ENCODE peak calls at places on chromosome 20, in seven cellular contexts. One of them, this sample, is unnamed.

GRCh38 chr20:52975024-52975732 is 3.0 kb downstream of the TSHZ2 start:
- DNase-seq in SK-N-SH: peak; percentile 37
- DNase-seq in HCT116: no peak
- DNase-seq in K562: no peak
- DNase-seq in GM12878: peak; percentile 15
- DNase-seq in HepG2: no peak
- DNase-seq in H1: no peak
- DNase-seq in this sample: no peak

GRCh38 chr20:51385941-51386530 is 156.5 kb downstream of the NFATC2 start:
- DNase-seq in SK-N-SH: peak; percentile 56
- DNase-seq in HepG2: peak; percentile 53
- DNase-seq in HCT116: peak; percentile 24
- DNase-seq in H1: no peak
- DNase-seq in K562: no peak
- DNase-seq in GM12878: no peak
- DNase-seq in this sample: peak; percentile 62

GRCh38 chr20:51899674-51900073 is 97.4 kb upstream of the SALL4 start:
- DNase-seq in K562: no peak
- DNase-seq in GM12878: no peak
- DNase-seq in HCT116: peak; percentile 16
- DNase-seq in HepG2: peak; percentile 21
- DNase-seq in SK-N-SH: no peak
- DNase-seq in H1: no peak
- DNase-seq in this sample: no peak

GRCh38 chr20:401682-402495 is 6.2 kb upstream of the RBCK1 start:
- DNase-seq in GM12878: no peak
- DNase-seq in HCT116: peak; percentile 94
- DNase-seq in K562: no peak
- DNase-seq in H1: no peak
- DNase-seq in HepG2: peak; percentile 100
- DNase-seq in SK-N-SH: no peak
- DNase-seq in this sample: no peak

GRCh38 chr20:43513298-43514061 is 6.0 kb downstream of the L3MBTL1 start:
- DNase-seq in K562: no peak
- DNase-seq in GM12878: no peak
- DNase-seq in HepG2: no peak
- DNase-seq in SK-N-SH: no peak
- DNase-seq in H1: no peak
- DNase-seq in HCT116: no peak
- DNase-seq in this sample: no peak

GRCh38 chr20:8854566-8854965 is 214.3 kb upstream of the PLCB4 start:
- DNase-seq in H1: no peak
- DNase-seq in SK-N-SH: no peak
- DNase-seq in HCT116: no peak
- DNase-seq in K562: no peak
- DNase-seq in HepG2: no peak
- DNase-seq in GM12878: no peak
- DNase-seq in this sample: no peak

GRCh38 chr20:21522479-21523397 is 8.9 kb upstream of the NKX2-2 start:
- DNase-seq in H1: peak; percentile 71
- DNase-seq in GM12878: no peak
- DNase-seq in K562: no peak
- DNase-seq in HCT116: no peak
- DNase-seq in HepG2: no peak
- DNase-seq in SK-N-SH: peak; percentile 27
- DNase-seq in this sample: no peak

GRCh38 chr20:37383229-37383989 is 37.5 kb downstream of the SRC start:
- DNase-seq in GM12878: no peak
- DNase-seq in HCT116: peak; percentile 81
- DNase-seq in SK-N-SH: peak; percentile 20
- DNase-seq in HepG2: no peak
- DNase-seq in K562: no peak
- DNase-seq in H1: no peak
- DNase-seq in this sample: no peak

GRCh38 chr20:63953764-63954429 is 2.3 kb downstream of the UCKL1 start:
- DNase-seq in H1: no peak
- DNase-seq in HCT116: no peak
- DNase-seq in GM12878: no peak
- DNase-seq in K562: no peak
- DNase-seq in HepG2: no peak
- DNase-seq in SK-N-SH: no peak
- DNase-seq in this sample: no peak

GRCh38 chr20:63957004-63957689 is 931 bp upstream of the UCKL1 start:
- DNase-seq in H1: peak; percentile 90
- DNase-seq in GM12878: no peak
- DNase-seq in K562: peak; percentile 79
- DNase-seq in SK-N-SH: peak; percentile 94
- DNase-seq in HepG2: peak; percentile 85
- DNase-seq in HCT116: peak; percentile 73
- DNase-seq in this sample: peak; percentile 65

GRCh38 chr20:63955846-63956663 is at the start of gene UCKL1:
- DNase-seq in HepG2: peak; percentile 91
- DNase-seq in GM12878: no peak
- DNase-seq in K562: peak; percentile 83
- DNase-seq in HCT116: peak; percentile 79
- DNase-seq in H1: peak; percentile 91
- DNase-seq in SK-N-SH: peak; percentile 95
- DNase-seq in this sample: peak; percentile 86

GRCh38 chr20:63956664-63957003 is 418 bp upstream of the UCKL1 start:
- DNase-seq in K562: no peak
- DNase-seq in H1: no peak
- DNase-seq in GM12878: no peak
- DNase-seq in SK-N-SH: no peak
- DNase-seq in HepG2: no peak
- DNase-seq in HCT116: no peak
- DNase-seq in this sample: no peak

GRCh38 chr20:63955281-63955845 is 853 bp downstream of the UCKL1 start:
- DNase-seq in HepG2: peak; percentile 33
- DNase-seq in SK-N-SH: peak; percentile 75
- DNase-seq in H1: peak; percentile 68
- DNase-seq in K562: peak; percentile 71
- DNase-seq in HCT116: no peak
- DNase-seq in GM12878: no peak
- DNase-seq in this sample: no peak
- TF ChIP-seq YY1 in HepG2: no peak
- TF ChIP-seq YY1 in SK-N-SH: no peak
- TF ChIP-seq YY1 in H1: no peak
- TF ChIP-seq YY1 in K562: no peak
- TF ChIP-seq YY1 in HCT116: no peak
- TF ChIP-seq YY1 in GM12878: no peak
- TF ChIP-seq YY1 in this sample: no peak

DNA sequence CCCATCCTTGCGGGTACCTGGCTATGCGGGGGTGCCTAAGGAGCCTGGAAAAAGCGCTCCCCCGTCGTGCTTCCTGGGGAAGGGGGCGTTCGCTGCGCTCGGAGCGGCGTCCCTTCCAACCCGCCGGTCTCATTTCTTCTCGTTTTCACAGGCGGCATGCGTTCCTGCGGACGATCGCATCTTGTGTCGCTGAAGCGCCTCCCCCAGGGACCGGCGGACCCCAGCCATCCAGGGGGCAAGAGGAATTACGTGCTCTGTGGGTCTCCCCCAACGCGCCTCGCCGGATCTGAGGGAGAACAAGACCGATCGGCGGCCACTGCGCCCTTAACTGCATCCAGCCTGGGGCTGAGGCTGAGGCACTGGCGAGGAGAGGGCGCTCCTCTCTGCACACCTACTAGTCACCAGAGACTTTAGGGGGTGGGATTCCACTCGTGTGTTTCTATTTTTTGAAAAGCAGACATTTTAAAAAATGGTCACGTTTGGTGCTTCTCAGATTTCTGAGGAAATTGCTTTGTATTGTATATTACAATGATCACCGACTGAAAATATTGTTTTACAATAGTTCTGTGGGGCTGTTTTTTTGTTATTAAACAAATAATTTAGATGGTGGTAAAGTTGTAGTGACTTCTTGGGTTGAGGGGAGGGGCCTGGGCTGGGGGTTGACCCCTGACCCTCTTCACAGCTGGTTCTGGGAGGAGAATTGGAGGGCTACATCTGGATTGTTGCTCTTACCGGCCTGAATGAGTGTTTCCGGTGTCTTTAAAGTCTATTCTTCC is 1.0 kb downstream of the ID1 start:
- DNase-seq in K562: peak; percentile 48
- DNase-seq in HepG2: peak; percentile 47
- DNase-seq in SK-N-SH: peak; percentile 52
- DNase-seq in GM12878: no peak
- DNase-seq in H1: no peak
- DNase-seq in HCT116: no peak
- DNase-seq in this sample: no peak
- TF ChIP-seq YY1 in K562: no peak
- TF ChIP-seq YY1 in HepG2: peak; percentile 41
- TF ChIP-seq YY1 in SK-N-SH: no peak
- TF ChIP-seq YY1 in GM12878: no peak
- TF ChIP-seq YY1 in H1: no peak
- TF ChIP-seq YY1 in HCT116: no peak
- TF ChIP-seq YY1 in this sample: no peak

GRCh38 chr20:41124451-41125094 is 12.8 kb upstream of the PLCG1 start:
- DNase-seq in HCT116: no peak
- DNase-seq in GM12878: no peak
- DNase-seq in SK-N-SH: no peak
- DNase-seq in K562: no peak
- DNase-seq in H1: no peak
- DNase-seq in HepG2: no peak
- DNase-seq in this sample: no peak

GRCh38 chr20:41123636-41124035 is 13.7 kb upstream of the PLCG1 start:
- DNase-seq in HCT116: no peak
- DNase-seq in HepG2: no peak
- DNase-seq in SK-N-SH: no peak
- DNase-seq in H1: no peak
- DNase-seq in K562: no peak
- DNase-seq in GM12878: no peak
- DNase-seq in this sample: no peak

GRCh38 chr20:41131594-41132387 is 5.6 kb upstream of the PLCG1 start:
- DNase-seq in GM12878: peak; percentile 51
- DNase-seq in HepG2: no peak
- DNase-seq in K562: no peak
- DNase-seq in HCT116: no peak
- DNase-seq in H1: peak; percentile 17
- DNase-seq in SK-N-SH: no peak
- DNase-seq in this sample: no peak

GRCh38 chr20:41125530-41126457 is 11.5 kb upstream of the PLCG1 start:
- DNase-seq in HCT116: no peak
- DNase-seq in K562: no peak
- DNase-seq in SK-N-SH: no peak
- DNase-seq in H1: no peak
- DNase-seq in GM12878: no peak
- DNase-seq in HepG2: no peak
- DNase-seq in this sample: no peak

DNA sequence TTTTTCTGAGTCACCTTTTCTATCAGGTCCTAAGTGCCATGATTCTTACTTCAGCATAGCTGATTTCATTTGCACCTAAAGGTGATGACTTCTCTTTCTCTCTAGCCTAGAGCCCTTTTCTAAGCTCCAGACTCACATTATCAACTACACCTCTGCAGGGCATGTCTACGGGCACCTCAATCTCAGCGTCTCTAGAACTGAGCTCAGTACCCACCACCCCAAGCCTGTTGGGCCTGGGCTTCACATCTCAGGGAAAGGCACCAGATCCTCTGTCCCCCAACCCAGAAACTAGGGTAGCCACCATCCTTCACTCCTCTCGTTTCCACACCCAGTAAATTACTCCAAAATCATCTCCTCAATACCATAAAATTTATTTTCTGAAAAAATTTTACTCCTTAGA is 10.6 kb upstream of the PLCG1 start:
- DNase-seq in K562: no peak
- DNase-seq in HepG2: no peak
- DNase-seq in H1: peak; percentile 22
- DNase-seq in GM12878: no peak
- DNase-seq in SK-N-SH: no peak
- DNase-seq in HCT116: no peak
- DNase-seq in this sample: no peak
- TF ChIP-seq YY1 in K562: no peak
- TF ChIP-seq YY1 in HepG2: no peak
- TF ChIP-seq YY1 in H1: no peak
- TF ChIP-seq YY1 in GM12878: no peak
- TF ChIP-seq YY1 in SK-N-SH: no peak
- TF ChIP-seq YY1 in HCT116: no peak
- TF ChIP-seq YY1 in this sample: no peak

GRCh38 chr20:12764053-12764452 is 244.7 kb upstream of the SPTLC3 start:
- DNase-seq in HepG2: no peak
- DNase-seq in K562: no peak
- DNase-seq in SK-N-SH: no peak
- DNase-seq in HCT116: no peak
- DNase-seq in GM12878: no peak
- DNase-seq in H1: no peak
- DNase-seq in this sample: no peak

DNA sequence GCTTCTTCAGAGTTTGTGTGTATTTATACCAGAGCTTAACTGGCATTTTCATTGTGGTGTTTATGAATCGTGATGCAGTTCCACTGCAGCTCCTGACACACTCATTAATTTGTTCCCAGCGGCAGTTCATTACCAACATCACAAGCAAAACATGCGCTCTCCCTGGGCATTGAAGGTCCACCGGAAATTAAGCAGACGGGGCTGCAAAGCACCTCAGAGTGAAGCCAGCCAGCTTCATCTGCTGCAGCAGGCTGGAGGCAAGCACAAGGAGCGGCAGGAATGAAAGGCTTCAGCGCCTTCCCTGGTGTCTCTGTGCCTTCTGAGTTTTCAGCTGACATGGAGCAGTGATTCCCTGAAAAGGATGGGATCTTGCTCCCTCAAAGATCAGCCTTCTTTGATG is 246.0 kb upstream of the SPTLC3 start:
- DNase-seq in HCT116: no peak
- DNase-seq in K562: no peak
- DNase-seq in HepG2: no peak
- DNase-seq in SK-N-SH: peak; percentile 29
- DNase-seq in H1: no peak
- DNase-seq in GM12878: no peak
- DNase-seq in this sample: no peak
- TF ChIP-seq YY1 in HCT116: no peak
- TF ChIP-seq YY1 in K562: no peak
- TF ChIP-seq YY1 in HepG2: no peak
- TF ChIP-seq YY1 in SK-N-SH: no peak
- TF ChIP-seq YY1 in H1: no peak
- TF ChIP-seq YY1 in GM12878: no peak
- TF ChIP-seq YY1 in this sample: no peak

DNA sequence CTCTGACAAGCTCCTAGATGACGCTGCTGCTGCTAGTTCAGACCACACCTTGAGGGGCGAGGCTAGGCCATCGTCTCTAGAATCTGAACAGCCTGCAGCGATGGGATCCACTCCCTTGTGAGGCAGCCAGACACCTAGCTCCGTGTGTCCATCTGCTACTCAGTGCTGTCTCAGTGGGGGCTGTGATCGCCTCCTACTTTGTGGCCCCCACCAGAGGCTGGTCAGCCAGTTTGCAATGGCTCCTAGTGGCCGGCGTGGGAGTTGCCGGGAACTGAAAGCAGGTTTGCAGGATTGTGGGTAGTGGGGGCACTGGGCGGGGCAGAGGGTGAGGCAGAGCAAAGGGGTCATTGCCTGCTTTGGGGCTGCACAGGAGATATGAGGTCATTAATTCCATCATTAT is 2.8 kb downstream of the CCN5 start:
- DNase-seq in H1: peak; percentile 78
- DNase-seq in SK-N-SH: peak; percentile 58
- DNase-seq in HepG2: no peak
- DNase-seq in K562: peak; percentile 79
- DNase-seq in GM12878: no peak
- DNase-seq in HCT116: no peak
- DNase-seq in this sample: no peak
- TF ChIP-seq YY1 in H1: no peak
- TF ChIP-seq YY1 in SK-N-SH: no peak
- TF ChIP-seq YY1 in HepG2: no peak
- TF ChIP-seq YY1 in K562: no peak
- TF ChIP-seq YY1 in GM12878: no peak
- TF ChIP-seq YY1 in HCT116: no peak
- TF ChIP-seq YY1 in this sample: no peak